ENCODE peak calls at places on chromosomes 3 and 15, in ten cellular contexts. M, C, R, A, Z, B, S, Q, J and Y are unnamed samples.

GRCh38 chr3:57544181-57545125 is at the start of gene DNAH12:
- DNase-seq in M (peak), C (no peak), R (no peak), A (no peak), Z (no peak), B (peak), S (peak), Q (peak), J (no peak), Y (peak)

GRCh38 chr15:72319360-72319984 is 485 bp downstream of the CELF6 start:
- DNase-seq in M (peak), C (no peak), R (peak), A (peak), Z (peak), B (no peak), S (no peak), Q (no peak), J (peak), Y (peak)

GRCh38 chr3:94990952-94991705 is 928.3 kb downstream of the NSUN3 start:
- DNase-seq in M (no peak), C (no peak), R (no peak), A (no peak), Z (no peak), B (no peak), S (no peak), Q (no peak), J (no peak), Y (no peak)

GRCh38 chr3:153338487-153338886 is 176.5 kb downstream of the RAP2B start:
- DNase-seq in M (peak), C (no peak), R (no peak), A (no peak), Z (peak), B (no peak), S (no peak), Q (no peak), J (no peak), Y (no peak)

GRCh38 chr15:52054381-52054780 is 35.4 kb downstream of the MAPK6 start:
- DNase-seq in M (no peak), C (no peak), R (no peak), A (peak), Z (peak), B (no peak), S (no peak), Q (no peak), J (no peak), Y (no peak)

GRCh38 chr15:25797511-25798206 is 65.5 kb downstream of the ATP10A start:
- DNase-seq in M (peak), C (peak), R (peak), A (no peak), Z (no peak), B (no peak), S (no peak), Q (no peak), J (no peak), Y (peak)

GRCh38 chr3:48518755-48519154 is 14.8 kb upstream of the SHISA5 start:
- DNase-seq in M (peak), C (no peak), R (no peak), A (no peak), Z (no peak), B (no peak), S (no peak), Q (no peak), J (no peak), Y (no peak)

GRCh38 chr3:180390313-180390712 is 211.7 kb upstream of the TTC14 start:
- DNase-seq in M (no peak), C (no peak), R (no peak), A (no peak), Z (no peak), B (no peak), S (no peak), Q (no peak), J (no peak), Y (no peak)

GRCh38 chr3:50260942-50261441 is 8.0 kb upstream of the SEMA3B start:
- DNase-seq in M (no peak), C (no peak), R (no peak), A (no peak), Z (no peak), B (peak), S (no peak), Q (no peak), J (no peak), Y (no peak)